ENCODE peak calls at places on chromosomes 2 and 18, in six cellular contexts. D, Z, X, F, P and I are unnamed samples.

GRCh38 chr2:175030380-175031271 is 25.4 kb upstream of the CHN1 start:
- DNase-seq in D (peak), Z (peak), X (peak), F (no peak), P (no peak), I (no peak)

GRCh38 chr2:220451438-220451837 is 824.0 kb downstream of the SLC4A3 start:
- DNase-seq in D (no peak), Z (no peak), X (no peak), F (peak), P (no peak), I (no peak)

GRCh38 chr2:151967829-151968722 is 130.8 kb downstream of the CACNB4 start:
- DNase-seq in D (no peak), Z (no peak), X (no peak), F (no peak), P (no peak), I (no peak)

GRCh38 chr2:72891091-72891818 is 4.0 kb downstream of the SPR start:
- DNase-seq in D (no peak), Z (no peak), X (no peak), F (no peak), P (no peak), I (no peak)

GRCh38 chr2:182142062-182142461 is 156.4 kb downstream of the PPP1R1C start:
- DNase-seq in D (no peak), Z (no peak), X (no peak), F (no peak), P (no peak), I (no peak)

GRCh38 chr2:157818227-157818626 is 57.9 kb downstream of the ACVR1 start:
- DNase-seq in D (no peak), Z (no peak), X (no peak), F (no peak), P (no peak), I (no peak)

GRCh38 chr2:61707984-61708852 is 145.6 kb downstream of the FAM161A start:
- DNase-seq in D (peak), Z (peak), X (no peak), F (peak), P (no peak), I (peak)

GRCh38 chr2:23375448-23375847 is 9.5 kb upstream of the KLHL29 start:
- DNase-seq in D (peak), Z (no peak), X (no peak), F (no peak), P (no peak), I (no peak)

GRCh38 chr2:119015849-119016248 is 73.9 kb downstream of the MARCO start:
- DNase-seq in D (no peak), Z (no peak), X (no peak), F (no peak), P (no peak), I (no peak)

GRCh38 chr2:192029089-192029488 is 165.6 kb downstream of the TMEFF2 start:
- DNase-seq in D (peak), Z (no peak), X (peak), F (no peak), P (no peak), I (peak)

GRCh38 chr2:183349046-183349445 is 224.8 kb downstream of the NUP35 start:
- DNase-seq in D (peak), Z (no peak), X (no peak), F (no peak), P (no peak), I (no peak)

GRCh38 chr2:183347969-183348368 is 223.7 kb downstream of the NUP35 start:
- DNase-seq in D (no peak), Z (no peak), X (no peak), F (no peak), P (no peak), I (no peak)

GRCh38 chr2:183348492-183348891 is 224.2 kb downstream of the NUP35 start:
- DNase-seq in D (no peak), Z (no peak), X (no peak), F (no peak), P (no peak), I (no peak)
- TF ChIP-seq CTCF in D (peak), Z (no peak), X (no peak), F (no peak), P (no peak), I (no peak)

GRCh38 chr18:47283476-47283875 is 32.0 kb upstream of the SKOR2 start:
- DNase-seq in D (peak), Z (no peak), X (peak), F (no peak), P (no peak), I (no peak)
- TF ChIP-seq CTCF in D (peak), Z (peak), X (peak), F (peak), P (no peak), I (peak)

GRCh38 chr18:51195086-51195601 is 2.3 kb downstream of the MEX3C start:
- DNase-seq in D (peak), Z (no peak), X (no peak), F (no peak), P (no peak), I (no peak)

GRCh38 chr18:51196811-51197660 is 445 bp downstream of the MEX3C start:
- DNase-seq in D (peak), Z (no peak), X (peak), F (peak), P (peak), I (no peak)

GRCh38 chr18:51196116-51196810 is 1.2 kb downstream of the MEX3C start:
- DNase-seq in D (peak), Z (no peak), X (no peak), F (peak), P (peak), I (no peak)

GRCh38 chr18:51195602-51196115 is 1.8 kb downstream of the MEX3C start:
- DNase-seq in D (peak), Z (no peak), X (peak), F (peak), P (peak), I (no peak)

GRCh38 chr18:51197661-51198424 is at the start of gene MEX3C:
- DNase-seq in D (peak), Z (peak), X (peak), F (peak), P (peak), I (peak)
- TF ChIP-seq CTCF in D (peak), Z (peak), X (no peak), F (peak), P (peak), I (peak)

DNA sequence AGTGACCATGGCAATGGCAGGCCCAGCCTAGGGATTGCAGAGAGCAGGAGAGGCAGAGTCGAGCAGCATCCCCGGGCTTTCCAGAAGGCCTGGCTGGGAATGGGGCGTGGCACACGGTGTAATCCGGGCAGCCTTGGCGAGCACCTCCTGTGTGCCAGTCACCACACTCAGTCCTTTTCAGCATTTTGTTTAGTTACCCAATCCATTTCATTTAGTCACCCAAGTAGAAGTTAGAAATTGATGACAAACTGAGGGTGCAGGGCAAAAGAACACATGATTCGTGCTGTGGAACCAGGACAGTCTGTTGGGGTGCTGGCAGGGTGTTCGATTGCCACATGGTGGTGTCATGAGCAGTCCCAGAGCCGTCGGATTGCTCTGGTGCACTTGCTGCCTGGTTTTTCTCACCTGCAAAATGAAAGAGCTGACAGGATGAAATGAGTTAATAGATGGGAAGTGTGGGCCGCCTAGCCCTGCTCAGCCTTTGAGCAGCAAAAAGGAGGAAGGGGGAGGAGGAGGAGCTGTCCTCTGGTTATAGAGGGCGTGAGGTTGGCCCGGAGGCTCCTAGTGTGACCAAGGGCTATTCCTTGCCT is 299.4 kb downstream of the AGAP1 start:
- DNase-seq in D (peak), Z (no peak), X (peak), F (no peak), P (no peak), I (no peak)
- TF ChIP-seq CTCF in D (peak), Z (peak), X (no peak), F (no peak), P (no peak), I (peak)

GRCh38 chr18:471701-472100 is 28.8 kb downstream of the COLEC12 start:
- DNase-seq in D (no peak), Z (no peak), X (no peak), F (no peak), P (no peak), I (no peak)

GRCh38 chr18:464311-464659 is 36.2 kb downstream of the COLEC12 start:
- DNase-seq in D (no peak), Z (no peak), X (no peak), F (no peak), P (no peak), I (no peak)

GRCh38 chr18:470661-471501 is 29.6 kb downstream of the COLEC12 start:
- DNase-seq in D (no peak), Z (no peak), X (no peak), F (no peak), P (no peak), I (no peak)

GRCh38 chr18:473687-474265 is 26.7 kb downstream of the COLEC12 start:
- DNase-seq in D (no peak), Z (no peak), X (no peak), F (no peak), P (no peak), I (no peak)

DNA sequence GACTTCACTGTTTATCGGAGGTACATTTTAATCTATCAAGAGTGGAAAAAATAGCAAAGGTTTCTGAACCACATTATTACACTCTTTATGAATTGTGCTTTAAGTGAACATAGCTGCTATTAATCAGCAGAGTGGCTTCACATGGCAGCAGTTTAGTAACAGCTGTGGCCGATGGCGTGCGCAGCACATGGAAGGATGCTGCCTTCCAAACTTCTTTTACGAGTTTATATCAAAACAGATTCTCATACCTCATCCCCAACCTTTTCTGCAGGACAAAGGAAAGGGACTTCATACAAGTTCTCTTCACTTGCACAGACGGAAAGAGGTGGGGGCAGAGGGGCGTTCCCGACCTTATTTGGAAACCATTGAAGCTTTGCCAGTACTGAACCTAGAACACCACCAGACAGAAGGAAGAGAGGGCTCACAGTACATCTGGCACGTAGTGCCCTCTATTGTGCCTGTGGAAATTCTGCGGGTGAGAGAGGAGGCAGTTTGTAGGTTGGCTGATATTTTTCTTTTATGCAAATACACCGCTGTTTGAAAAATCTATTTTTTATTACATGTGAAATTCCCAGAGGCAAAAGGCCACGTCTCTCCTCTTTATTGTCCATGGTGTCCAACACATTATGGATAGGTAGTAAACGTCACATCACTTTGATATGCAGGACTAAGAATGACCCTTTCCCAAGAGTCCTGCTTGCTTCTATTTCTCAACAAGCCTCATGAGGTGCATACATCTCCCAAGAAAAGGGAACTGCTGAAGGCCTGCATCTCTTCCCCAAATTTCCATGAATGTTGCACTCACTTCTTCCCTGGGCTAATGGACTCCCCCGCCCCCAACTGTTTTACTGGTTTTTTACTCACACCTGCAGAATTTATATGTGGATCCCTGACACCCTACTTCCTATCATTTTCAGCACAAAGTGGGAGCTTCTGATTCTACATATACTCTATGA is 31.4 kb downstream of the COLEC12 start:
- DNase-seq in D (no peak), Z (no peak), X (no peak), F (no peak), P (no peak), I (no peak)
- TF ChIP-seq CTCF in D (no peak), Z (no peak), X (no peak), F (no peak), P (no peak), I (no peak)